ENCODE peak calls at places on chromosome 9, in five cellular contexts. One of them, this sample, is unnamed.

GRCh38 chr9:120698766-120699165 is 15.5 kb downstream of the MEGF9 start:
- DNase-seq in A549: no peak
- DNase-seq in GM23338: no peak
- DNase-seq in K562: no peak
- DNase-seq in GM12878: no peak
- DNase-seq in this sample: no peak

GRCh38 chr9:107174441-107174840 is 108.6 kb upstream of the RAD23B start:
- DNase-seq in A549: no peak
- DNase-seq in GM23338: no peak
- DNase-seq in K562: no peak
- DNase-seq in GM12878: no peak
- DNase-seq in this sample: no peak

GRCh38 chr9:138047469-138048040 is 170.0 kb downstream of the CACNA1B start:
- DNase-seq in A549: no peak
- DNase-seq in GM23338: no peak
- DNase-seq in K562: no peak
- DNase-seq in GM12878: no peak
- DNase-seq in this sample: no peak

GRCh38 chr9:76756273-76756650 is 8.0 kb upstream of the PCA3 start:
- DNase-seq in A549: peak; percentile 42
- DNase-seq in GM23338: peak; percentile 75
- DNase-seq in K562: no peak
- DNase-seq in GM12878: no peak
- DNase-seq in this sample: peak; percentile 7

GRCh38 chr9:18668944-18669343 is 195.0 kb downstream of the ADAMTSL1 start:
- DNase-seq in A549: peak; percentile 10
- DNase-seq in GM23338: peak; percentile 49
- DNase-seq in K562: no peak
- DNase-seq in GM12878: no peak
- DNase-seq in this sample: peak; percentile 20

GRCh38 chr9:135030711-135031245 is 56.7 kb upstream of the OLFM1 start:
- DNase-seq in A549: no peak
- DNase-seq in GM23338: no peak
- DNase-seq in K562: no peak
- DNase-seq in GM12878: no peak
- DNase-seq in this sample: no peak

GRCh38 chr9:134399435-134400056 is 73.3 kb downstream of the RXRA start:
- DNase-seq in A549: peak; percentile 76
- DNase-seq in GM23338: peak; percentile 55
- DNase-seq in K562: peak; percentile 57
- DNase-seq in GM12878: no peak
- DNase-seq in this sample: no peak

GRCh38 chr9:69898714-69899209 is 78.1 kb downstream of the CFAP95 start:
- DNase-seq in A549: peak; percentile 59
- DNase-seq in GM23338: no peak
- DNase-seq in K562: no peak
- DNase-seq in GM12878: no peak
- DNase-seq in this sample: peak; percentile 64

GRCh38 chr9:116941266-116941665 is 254.2 kb downstream of the TRIM32 start:
- DNase-seq in A549: no peak
- DNase-seq in GM23338: no peak
- DNase-seq in K562: no peak
- DNase-seq in GM12878: no peak
- DNase-seq in this sample: no peak

GRCh38 chr9:38011991-38012390 is 57.0 kb downstream of the SHB start:
- DNase-seq in A549: no peak
- DNase-seq in GM23338: no peak
- DNase-seq in K562: no peak
- DNase-seq in GM12878: no peak
- DNase-seq in this sample: no peak

GRCh38 chr9:100428871-100429654 is 2.1 kb downstream of the MSANTD3 start:
- DNase-seq in A549: peak; percentile 94
- DNase-seq in GM23338: no peak
- DNase-seq in K562: no peak
- DNase-seq in GM12878: no peak
- DNase-seq in this sample: peak; percentile 89
- TF ChIP-seq JUNB in A549: peak; percentile 97
- TF ChIP-seq JUNB in GM23338: no peak
- TF ChIP-seq JUNB in K562: peak; percentile 89
- TF ChIP-seq JUNB in GM12878: no peak
- TF ChIP-seq JUNB in this sample: peak; percentile 69

GRCh38 chr9:72952914-72953313 is at the start of gene ALDH1A1:
- DNase-seq in A549: peak; percentile 91
- DNase-seq in GM23338: peak; percentile 73
- DNase-seq in K562: peak; percentile 13
- DNase-seq in GM12878: no peak
- DNase-seq in this sample: peak; percentile 68

GRCh38 chr9:72954431-72955420 is 1.9 kb upstream of the ALDH1A1 start:
- DNase-seq in A549: peak; percentile 68
- DNase-seq in GM23338: no peak
- DNase-seq in K562: no peak
- DNase-seq in GM12878: no peak
- DNase-seq in this sample: no peak

GRCh38 chr9:72960446-72960845 is 7.6 kb upstream of the ALDH1A1 start:
- DNase-seq in A549: peak; percentile 70
- DNase-seq in GM23338: no peak
- DNase-seq in K562: no peak
- DNase-seq in GM12878: no peak
- DNase-seq in this sample: no peak

DNA sequence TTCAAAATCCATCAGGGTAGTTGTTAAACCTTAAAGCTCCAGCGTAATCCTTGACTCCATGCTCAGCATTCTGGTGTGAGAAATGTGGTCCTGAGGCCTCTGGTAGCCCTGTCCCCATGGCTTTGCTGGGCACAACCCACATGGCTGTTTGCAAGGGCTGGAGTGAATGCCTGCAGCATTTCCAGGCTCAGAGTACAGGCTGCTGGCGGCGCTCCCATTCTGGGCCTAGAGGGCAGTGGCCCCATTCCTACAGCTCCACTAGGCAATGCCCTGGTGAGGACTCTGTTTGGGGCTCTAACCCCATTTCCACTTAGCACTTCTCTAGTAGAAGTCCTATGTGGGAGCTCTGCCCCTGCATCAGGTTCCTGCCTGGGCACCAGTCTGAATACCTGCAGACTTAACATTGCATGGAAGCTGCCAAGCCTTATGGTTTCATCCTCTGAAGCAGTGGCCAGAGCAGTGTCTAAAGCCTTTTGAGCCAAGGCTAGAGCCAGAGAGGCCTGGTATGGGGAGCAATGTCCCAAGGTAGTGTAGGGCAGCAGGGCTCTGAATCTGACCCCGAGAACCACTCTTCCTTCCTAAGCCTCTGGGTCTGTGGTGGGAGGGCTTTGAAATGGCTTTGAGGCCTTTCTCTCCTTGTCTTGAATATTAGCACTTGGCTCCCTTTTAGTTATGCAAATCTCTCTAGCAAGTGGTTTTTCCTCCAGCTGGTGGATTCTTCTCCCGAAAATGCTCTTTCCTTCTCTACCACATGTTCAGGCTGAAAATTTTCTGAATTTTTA is 5.8 kb upstream of the ALDH1A1 start:
- DNase-seq in A549: peak; percentile 8
- DNase-seq in GM23338: peak; percentile 13
- DNase-seq in K562: no peak
- DNase-seq in GM12878: no peak
- DNase-seq in this sample: no peak
- TF ChIP-seq JUNB in A549: no peak
- TF ChIP-seq JUNB in GM23338: no peak
- TF ChIP-seq JUNB in K562: no peak
- TF ChIP-seq JUNB in GM12878: no peak
- TF ChIP-seq JUNB in this sample: no peak

GRCh38 chr9:126853667-126854066 is 6.8 kb upstream of the ZBTB34 start:
- DNase-seq in A549: no peak
- DNase-seq in GM23338: no peak
- DNase-seq in K562: no peak
- DNase-seq in GM12878: no peak
- DNase-seq in this sample: no peak
- TF ChIP-seq JUNB in A549: no peak
- TF ChIP-seq JUNB in GM23338: no peak
- TF ChIP-seq JUNB in K562: no peak
- TF ChIP-seq JUNB in GM12878: no peak
- TF ChIP-seq JUNB in this sample: no peak

GRCh38 chr9:32533816-32534215 is 7.8 kb upstream of the RIGI start:
- DNase-seq in A549: no peak
- DNase-seq in GM23338: no peak
- DNase-seq in K562: no peak
- DNase-seq in GM12878: no peak
- DNase-seq in this sample: no peak

DNA sequence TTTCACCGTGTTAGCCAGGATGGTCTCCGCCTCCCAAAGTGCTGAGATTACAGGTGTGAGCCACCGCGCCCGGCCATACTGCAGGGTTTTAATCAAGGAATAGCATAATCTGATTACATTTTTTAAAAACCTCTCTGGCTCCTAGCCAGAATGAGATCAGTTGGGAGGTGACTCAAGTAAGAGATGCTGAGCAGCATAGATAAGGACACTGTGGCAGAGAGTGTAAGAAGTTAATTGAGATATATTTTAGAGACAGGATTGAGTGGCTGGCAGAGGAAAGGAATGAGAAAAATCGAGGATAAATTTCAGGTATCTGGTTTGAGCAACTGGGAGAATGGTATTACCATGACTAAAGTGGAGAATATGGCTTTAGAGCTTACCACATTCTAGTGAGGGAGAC is 7.3 kb upstream of the RIGI start:
- DNase-seq in A549: no peak
- DNase-seq in GM23338: no peak
- DNase-seq in K562: peak; percentile 23
- DNase-seq in GM12878: no peak
- DNase-seq in this sample: no peak
- TF ChIP-seq JUNB in A549: no peak
- TF ChIP-seq JUNB in GM23338: no peak
- TF ChIP-seq JUNB in K562: no peak
- TF ChIP-seq JUNB in GM12878: no peak
- TF ChIP-seq JUNB in this sample: no peak

DNA sequence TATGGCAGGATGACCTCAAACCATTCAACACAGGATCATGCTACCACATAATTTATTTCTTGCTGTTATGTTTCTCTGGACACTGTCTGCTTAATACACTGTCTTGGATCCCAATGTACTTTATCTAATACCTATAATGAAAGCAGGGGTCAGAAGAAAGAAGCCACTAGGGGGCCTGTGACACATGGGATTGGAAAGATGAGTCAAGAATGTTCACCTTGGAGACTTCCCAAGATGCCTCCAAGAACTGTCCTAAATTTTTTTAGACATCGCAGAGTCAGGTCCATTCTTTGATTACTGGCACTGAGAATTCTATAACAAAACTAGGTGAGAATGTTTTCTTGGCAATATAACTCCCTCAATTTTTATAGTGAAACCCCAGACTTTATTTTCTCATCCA is 305.8 kb upstream of the SMARCA2 start:
- DNase-seq in A549: peak; percentile 18
- DNase-seq in GM23338: peak; percentile 38
- DNase-seq in K562: peak; percentile 2
- DNase-seq in GM12878: no peak
- DNase-seq in this sample: peak; percentile 8
- TF ChIP-seq JUNB in A549: no peak
- TF ChIP-seq JUNB in GM23338: no peak
- TF ChIP-seq JUNB in K562: no peak
- TF ChIP-seq JUNB in GM12878: no peak
- TF ChIP-seq JUNB in this sample: no peak

GRCh38 chr9:3855601-3856328 is 330.0 kb upstream of the RFX3 start:
- DNase-seq in A549: no peak
- DNase-seq in GM23338: no peak
- DNase-seq in K562: no peak
- DNase-seq in GM12878: no peak
- DNase-seq in this sample: no peak
- TF ChIP-seq JUNB in A549: no peak
- TF ChIP-seq JUNB in GM23338: no peak
- TF ChIP-seq JUNB in K562: no peak
- TF ChIP-seq JUNB in GM12878: no peak
- TF ChIP-seq JUNB in this sample: no peak

GRCh38 chr9:34276772-34277171 is 52.3 kb downstream of the KIF24 start:
- DNase-seq in A549: no peak
- DNase-seq in GM23338: no peak
- DNase-seq in K562: no peak
- DNase-seq in GM12878: no peak
- DNase-seq in this sample: no peak

GRCh38 chr9:34279431-34279830 is 49.6 kb downstream of the KIF24 start:
- DNase-seq in A549: no peak
- DNase-seq in GM23338: no peak
- DNase-seq in K562: no peak
- DNase-seq in GM12878: no peak
- DNase-seq in this sample: no peak

DNA sequence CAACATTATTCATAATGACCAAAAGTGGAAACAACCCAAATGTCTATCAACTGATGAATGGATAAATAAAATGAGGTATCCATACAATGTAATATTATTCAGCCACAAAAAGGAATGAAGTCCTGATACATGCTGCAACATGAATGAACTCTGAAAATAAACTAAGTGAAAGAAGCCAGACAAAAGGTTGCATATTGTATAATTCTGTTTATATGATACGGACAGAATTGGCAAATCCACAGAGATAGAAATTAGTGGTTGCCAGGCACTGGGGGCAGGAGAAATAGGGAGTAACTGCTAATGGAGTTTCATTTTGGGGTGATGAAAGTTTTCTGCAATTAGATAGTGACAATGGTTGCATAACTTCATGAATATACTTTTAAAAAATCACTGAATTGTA is 47.0 kb downstream of the KIF24 start:
- DNase-seq in A549: no peak
- DNase-seq in GM23338: no peak
- DNase-seq in K562: no peak
- DNase-seq in GM12878: no peak
- DNase-seq in this sample: no peak
- TF ChIP-seq JUNB in A549: no peak
- TF ChIP-seq JUNB in GM23338: no peak
- TF ChIP-seq JUNB in K562: no peak
- TF ChIP-seq JUNB in GM12878: no peak
- TF ChIP-seq JUNB in this sample: no peak